ENCODE peak calls at places on chromosome 13, in nine cellular contexts. X is CD8-positive, alpha-beta T cell; Q is heart right ventricle; Z is colonic mucosa; R is RWPE2; S is tibial nerve; V is trophoblast cell; J is aorta; C is body of pancreas. H is an unnamed sample.

GRCh38 chr13:42367836-42368235 is 95.9 kb downstream of the AKAP11 start:
- DNase-seq in X (no peak), Z (no peak), S (no peak), R (no peak), Q (no peak), J (no peak), V (no peak), C (no peak), H (no peak)

GRCh38 chr13:64272681-64273080 is 2857.0 kb upstream of the PCDH20 start:
- DNase-seq in R (no peak), C (no peak), X (no peak), Z (no peak), J (no peak), S (no peak), V (no peak), Q (no peak), H (no peak)

GRCh38 chr13:48081739-48082138 is 13.2 kb downstream of the MED4 start:
- DNase-seq in X (no peak), S (no peak), R (no peak), Z (no peak), C (no peak), V (no peak), Q (no peak), J (no peak), H (no peak)

GRCh38 chr13:45536224-45536623 is 71.5 kb downstream of the COG3 start:
- DNase-seq in J (no peak), S (no peak), C (no peak), R (no peak), X (no peak), V (no peak), Z (no peak), Q (no peak), H (no peak)

GRCh38 chr13:19618925-19619324 is 14.5 kb upstream of the MPHOSPH8 start:
- DNase-seq in Q (no peak), V (peak; percentile 69), R (no peak), C (no peak), J (no peak), Z (peak; percentile 30), S (no peak), X (no peak), H (no peak)

GRCh38 chr13:21100994-21101757 is 39.8 kb upstream of the LATS2 start:
- DNase-seq in S (no peak), R (no peak), Q (no peak), Z (no peak), X (no peak), J (no peak), V (no peak), C (no peak), H (no peak)

GRCh38 chr13:24225930-24226329 is 65.4 kb downstream of the SPATA13 start:
- DNase-seq in Z (no peak), S (no peak), X (no peak), R (no peak), C (no peak), Q (no peak), J (no peak), V (no peak), H (no peak)

GRCh38 chr13:44120814-44121505 is 241.3 kb downstream of the LACC1 start:
- DNase-seq in X (no peak), Z (no peak), Q (no peak), R (no peak), J (no peak), C (no peak), S (no peak), V (no peak), H (no peak)

GRCh38 chr13:77860621-77861020 is 58.0 kb downstream of the EDNRB start:
- DNase-seq in C (no peak), Q (no peak), J (no peak), Z (no peak), R (no peak), S (no peak), V (peak; percentile 31), X (no peak), H (no peak)

GRCh38 chr13:108218044-108218974 is at the start of gene ABHD13:
- DNase-seq in V (peak; percentile 94), J (peak; percentile 93), C (peak; percentile 91), S (peak; percentile 69), Z (peak; percentile 90), Q (peak; percentile 93), X (peak; percentile 93), R (peak; percentile 86), H (peak; percentile 91)

GRCh38 chr13:96388598-96388997 is 298.7 kb downstream of the HS6ST3 start:
- DNase-seq in J (no peak), R (no peak), C (no peak), S (no peak), X (no peak), V (no peak), Z (no peak), Q (no peak), H (no peak)

GRCh38 chr13:28659611-28659970 is 661 bp downstream of the POMP start:
- DNase-seq in Q (no peak), V (peak; percentile 64), Z (no peak), C (no peak), S (no peak), R (no peak), X (no peak), J (no peak), H (no peak)

GRCh38 chr13:31012285-31013024 is 80.0 kb downstream of the TEX26 start:
- DNase-seq in Z (no peak), R (no peak), S (no peak), C (no peak), Q (no peak), V (peak; percentile 2), J (no peak), X (no peak), H (no peak)

GRCh38 chr13:111280226-111280625 is 40.2 kb upstream of the TEX29 start:
- DNase-seq in C (no peak), X (no peak), S (no peak), J (no peak), V (no peak), R (no peak), Q (no peak), Z (no peak), H (peak; percentile 5)

GRCh38 chr13:111281751-111282311 is 38.6 kb upstream of the TEX29 start:
- DNase-seq in S (no peak), V (peak; percentile 29), J (no peak), X (no peak), C (no peak), Q (no peak), R (no peak), Z (no peak), H (no peak)

GRCh38 chr13:111279253-111279652 is 41.2 kb upstream of the TEX29 start:
- DNase-seq in Z (no peak), R (no peak), V (no peak), J (no peak), C (no peak), X (no peak), Q (no peak), S (no peak), H (peak; percentile 24)

GRCh38 chr13:111282425-111282824 is 38.0 kb upstream of the TEX29 start:
- DNase-seq in J (no peak), V (no peak), C (peak; percentile 40), X (no peak), S (no peak), Q (no peak), Z (no peak), R (no peak), H (no peak)

DNA sequence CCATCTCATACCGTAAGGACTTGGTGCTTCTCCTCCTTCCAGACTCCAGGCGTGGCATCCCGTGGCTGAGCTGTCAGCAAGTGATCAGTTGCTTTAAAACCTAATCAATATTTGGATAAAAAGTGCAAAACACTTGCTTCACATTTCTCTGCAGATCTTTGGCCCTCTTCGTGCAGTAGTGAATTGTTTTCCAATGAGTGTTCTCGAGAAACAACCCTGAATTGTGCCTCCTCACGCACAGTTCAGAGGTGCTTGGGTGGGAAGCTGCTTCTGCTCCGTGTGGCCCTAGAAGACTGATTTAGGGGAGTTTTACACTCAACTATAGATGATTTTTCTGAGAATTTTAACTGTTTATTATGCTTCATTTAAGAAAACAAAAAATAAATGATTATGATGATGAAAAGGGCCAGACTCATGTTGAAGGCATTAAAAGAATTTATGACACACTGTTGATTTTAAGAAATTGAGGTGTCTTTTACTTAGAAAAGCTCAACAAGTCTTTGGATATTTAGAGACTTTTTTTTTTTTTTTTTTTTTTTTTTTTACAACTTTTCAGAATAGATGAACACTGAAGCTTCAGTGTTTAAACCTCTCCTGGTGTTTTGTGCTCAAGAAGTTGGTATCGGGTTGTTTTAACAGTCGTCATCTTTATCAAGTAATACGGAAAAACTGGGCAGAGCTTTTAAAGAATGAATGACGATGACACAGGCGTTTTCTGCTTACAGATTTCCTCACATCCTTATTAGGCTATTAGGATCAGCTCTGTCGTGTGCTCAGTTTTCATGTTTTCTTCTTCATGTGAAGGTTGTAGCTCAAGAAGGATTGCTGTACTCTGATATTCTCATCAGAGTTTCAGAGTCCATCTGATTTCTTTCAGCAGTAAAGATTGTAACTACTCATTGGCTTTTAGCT is 39.5 kb upstream of the TEX29 start:
- DNase-seq in X (no peak), R (no peak), C (no peak), S (no peak), Z (no peak), V (peak; percentile 2), J (no peak), Q (no peak), H (peak; percentile 13)
- H3K36me3 ChIP-seq in X (peaks cover 62% of the 10 kb centered on the region), R (peaks cover 61% of the 10 kb centered on the region), C (peaks cover 20% of the 10 kb centered on the region), S (peaks cover 80% of the 10 kb centered on the region), Z (peaks cover 17% of the 10 kb centered on the region), V (peaks cover 52% of the 10 kb centered on the region), J (peaks cover 2% of the 10 kb centered on the region), Q (peaks cover 78% of the 10 kb centered on the region), H (peaks cover 37% of the 10 kb centered on the region)

GRCh38 chr13:32852568-32852967 is 163.7 kb upstream of the KL start:
- DNase-seq in S (no peak), X (no peak), Z (no peak), V (no peak), C (no peak), R (no peak), Q (no peak), J (no peak), H (no peak)
- H3K4me3 ChIP-seq in S (no peak overlapping the region), X (no peak overlapping the region), Z (no peak overlapping the region), V (no peak overlapping the region), C (no peak overlapping the region), R (no peak overlapping the region), Q (no peak overlapping the region), J (no peak overlapping the region), H (no peak overlapping the region)

GRCh38 chr13:83681547-83681946 is 200.7 kb downstream of the SLITRK1 start:
- DNase-seq in Z (no peak), C (no peak), X (no peak), S (no peak), Q (no peak), J (no peak), R (no peak), V (no peak), H (no peak)
- H3K27ac ChIP-seq in Z (no peak overlapping the region), C (no peak overlapping the region), X (no peak overlapping the region), S (no peak overlapping the region), Q (no peak overlapping the region), J (no peak overlapping the region), R (no peak overlapping the region), V (no peak overlapping the region), H (no peak overlapping the region)

DNA sequence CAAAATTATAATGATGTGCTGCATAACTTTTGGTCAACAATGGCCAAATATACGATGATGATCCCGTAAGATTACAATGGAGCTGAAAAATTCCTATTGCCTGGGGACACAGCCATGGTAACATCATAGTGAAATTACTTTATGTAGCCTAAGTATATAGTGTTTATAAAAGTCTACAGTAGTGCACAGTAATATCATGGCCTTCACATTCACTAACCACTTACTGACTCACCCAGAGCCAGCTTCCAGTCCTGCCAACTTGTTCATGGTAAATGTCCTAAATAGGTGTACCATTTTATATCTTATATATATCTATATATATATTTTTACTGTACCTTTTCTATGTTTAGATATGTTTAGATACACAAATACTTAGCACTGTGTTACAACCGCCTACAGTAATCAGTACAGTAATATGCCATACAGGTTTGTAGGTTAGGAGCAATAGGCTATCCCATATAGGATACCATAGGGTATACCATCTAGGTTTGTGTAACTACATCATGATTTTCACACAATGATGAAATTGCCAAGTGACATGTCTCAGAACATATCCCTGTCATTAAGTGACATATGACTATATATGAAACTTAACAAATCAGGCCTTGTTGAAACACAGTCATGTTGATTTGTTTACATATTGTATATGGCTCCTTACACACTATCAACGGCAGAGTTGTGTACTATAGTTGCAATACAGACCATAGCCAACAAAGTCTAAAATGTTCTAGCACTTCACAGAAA is 23.7 kb downstream of the DIS3 start:
- DNase-seq in Z (no peak), J (no peak), R (no peak), V (no peak), X (no peak), Q (no peak), S (no peak), C (no peak), H (no peak)
- H3K36me3 ChIP-seq in Z (peaks cover 19% of the 10 kb centered on the region), J (no peaks in the 10 kb centered on the region), R (peaks cover 95% of the 10 kb centered on the region), V (peaks cover 25% of the 10 kb centered on the region), X (peaks cover 55% of the 10 kb centered on the region), Q (peaks cover 100% of the 10 kb centered on the region), S (peaks cover 97% of the 10 kb centered on the region), C (peaks cover 42% of the 10 kb centered on the region), H (peaks cover 45% of the 10 kb centered on the region)

H was measured in lung.